ENCODE peak calls at places on chromosomes 13 and 19, in five cellular contexts. One of them, this sample, is unnamed.

GRCh38 chr13:25204843-25205242 is 32.8 kb upstream of the AMER2 start:
- DNase-seq in ascending aorta: no peak
- DNase-seq in RWPE1: no peak
- DNase-seq in right atrium auricular region: no peak
- DNase-seq in tibial nerve: no peak
- DNase-seq in this sample: no peak

GRCh38 chr13:43114504-43114903 is 91.1 kb downstream of the DNAJC15 start:
- DNase-seq in tibial nerve: no peak
- DNase-seq in ascending aorta: no peak
- DNase-seq in RWPE1: no peak
- DNase-seq in right atrium auricular region: no peak
- DNase-seq in this sample: no peak

GRCh38 chr13:65034266-65034665 is 2195.9 kb downstream of the PCDH9 start:
- DNase-seq in tibial nerve: no peak
- DNase-seq in right atrium auricular region: no peak
- DNase-seq in RWPE1: no peak
- DNase-seq in ascending aorta: no peak
- DNase-seq in this sample: no peak

GRCh38 chr19:16814526-16815100 is 14.6 kb upstream of the SIN3B start:
- DNase-seq in RWPE1: no peak
- DNase-seq in tibial nerve: no peak
- DNase-seq in ascending aorta: no peak
- DNase-seq in right atrium auricular region: no peak
- DNase-seq in this sample: no peak

GRCh38 chr13:77422724-77423123 is 95.8 kb upstream of the MYCBP2 start:
- DNase-seq in tibial nerve: no peak
- DNase-seq in right atrium auricular region: no peak
- DNase-seq in ascending aorta: no peak
- DNase-seq in RWPE1: no peak
- DNase-seq in this sample: no peak

GRCh38 chr19:31943305-31943704 is 402.1 kb upstream of the ZNF507 start:
- DNase-seq in RWPE1: no peak
- DNase-seq in ascending aorta: no peak
- DNase-seq in right atrium auricular region: no peak
- DNase-seq in tibial nerve: no peak
- DNase-seq in this sample: no peak

GRCh38 chr13:44573071-44573470 is 3.1 kb downstream of the TSC22D1 start:
- DNase-seq in tibial nerve: no peak
- DNase-seq in RWPE1: no peak
- DNase-seq in ascending aorta: no peak
- DNase-seq in right atrium auricular region: no peak
- DNase-seq in this sample: no peak

GRCh38 chr19:23996549-23996948 is 81.9 kb downstream of the ZNF726 start:
- DNase-seq in right atrium auricular region: no peak
- DNase-seq in ascending aorta: no peak
- DNase-seq in tibial nerve: no peak
- DNase-seq in RWPE1: no peak
- DNase-seq in this sample: no peak

GRCh38 chr19:53254451-53255341 is at the start of gene ZNF677:
- DNase-seq in right atrium auricular region: peak
- DNase-seq in RWPE1: peak
- DNase-seq in ascending aorta: peak
- DNase-seq in tibial nerve: peak
- DNase-seq in this sample: peak

GRCh38 chr19:46863818-46864629 is 3.2 kb downstream of the ARHGAP35 start:
- DNase-seq in RWPE1: peak
- DNase-seq in ascending aorta: no peak
- DNase-seq in right atrium auricular region: no peak
- DNase-seq in tibial nerve: no peak
- DNase-seq in this sample: no peak

GRCh38 chr19:8005534-8006256 is at the start of gene ELAVL1:
- DNase-seq in ascending aorta: peak
- DNase-seq in RWPE1: peak
- DNase-seq in right atrium auricular region: peak
- DNase-seq in tibial nerve: peak
- DNase-seq in this sample: peak

GRCh38 chr19:50554212-50554611 is 14.0 kb downstream of the LRRC4B start:
- DNase-seq in right atrium auricular region: no peak
- DNase-seq in tibial nerve: no peak
- DNase-seq in ascending aorta: no peak
- DNase-seq in RWPE1: no peak
- DNase-seq in this sample: no peak

GRCh38 chr19:18500376-18500775 is 21.5 kb downstream of the ELL start:
- DNase-seq in RWPE1: no peak
- DNase-seq in tibial nerve: no peak
- DNase-seq in ascending aorta: no peak
- DNase-seq in right atrium auricular region: no peak
- DNase-seq in this sample: no peak

GRCh38 chr13:110475550-110476219 is 85.8 kb downstream of the RAB20 start:
- DNase-seq in tibial nerve: no peak
- DNase-seq in ascending aorta: no peak
- DNase-seq in RWPE1: no peak
- DNase-seq in right atrium auricular region: no peak
- DNase-seq in this sample: no peak

GRCh38 chr13:47832458-47832972 is 168.6 kb downstream of the SUCLA2 start:
- DNase-seq in ascending aorta: no peak
- DNase-seq in tibial nerve: no peak
- DNase-seq in RWPE1: no peak
- DNase-seq in right atrium auricular region: no peak
- DNase-seq in this sample: no peak

GRCh38 chr13:109803822-109804221 is 17.4 kb upstream of the IRS2 start:
- DNase-seq in right atrium auricular region: no peak
- DNase-seq in tibial nerve: no peak
- DNase-seq in ascending aorta: no peak
- DNase-seq in RWPE1: no peak
- DNase-seq in this sample: no peak

GRCh38 chr13:79631260-79631659 is 150.3 kb downstream of the NDFIP2 start:
- DNase-seq in RWPE1: peak
- DNase-seq in ascending aorta: no peak
- DNase-seq in tibial nerve: no peak
- DNase-seq in right atrium auricular region: no peak
- DNase-seq in this sample: no peak

GRCh38 chr19:55246462-55247451 is 12.1 kb downstream of the PPP6R1 start:
- DNase-seq in right atrium auricular region: no peak
- DNase-seq in ascending aorta: no peak
- DNase-seq in tibial nerve: no peak
- DNase-seq in RWPE1: no peak
- DNase-seq in this sample: no peak

GRCh38 chr19:10335149-10336053 is 2.1 kb upstream of the RAVER1 start:
- DNase-seq in RWPE1: no peak
- DNase-seq in ascending aorta: no peak
- DNase-seq in tibial nerve: no peak
- DNase-seq in right atrium auricular region: no peak
- DNase-seq in this sample: no peak

GRCh38 chr19:17777840-17778620 is 16.9 kb upstream of the B3GNT3 start:
- DNase-seq in ascending aorta: no peak
- DNase-seq in tibial nerve: no peak
- DNase-seq in RWPE1: peak
- DNase-seq in right atrium auricular region: no peak
- DNase-seq in this sample: no peak

GRCh38 chr13:29648760-29649159 is 53.3 kb upstream of the SLC7A1 start:
- DNase-seq in ascending aorta: no peak
- DNase-seq in tibial nerve: no peak
- DNase-seq in RWPE1: no peak
- DNase-seq in right atrium auricular region: no peak
- DNase-seq in this sample: no peak

GRCh38 chr19:5138606-5139594 is 170.0 kb downstream of the KDM4B start:
- DNase-seq in RWPE1: no peak
- DNase-seq in tibial nerve: no peak
- DNase-seq in ascending aorta: no peak
- DNase-seq in right atrium auricular region: no peak
- DNase-seq in this sample: no peak

GRCh38 chr13:60210510-60211065 is 46.9 kb upstream of the DIAPH3 start:
- DNase-seq in ascending aorta: no peak
- DNase-seq in RWPE1: no peak
- DNase-seq in right atrium auricular region: no peak
- DNase-seq in tibial nerve: no peak
- DNase-seq in this sample: no peak

GRCh38 chr19:46748325-46749109 is 2.3 kb upstream of the STRN4 start:
- DNase-seq in right atrium auricular region: no peak
- DNase-seq in tibial nerve: peak
- DNase-seq in ascending aorta: no peak
- DNase-seq in RWPE1: no peak
- DNase-seq in this sample: no peak

GRCh38 chr13:61770697-61771096 is 355.0 kb upstream of the PCDH20 start:
- DNase-seq in RWPE1: no peak
- DNase-seq in tibial nerve: no peak
- DNase-seq in right atrium auricular region: no peak
- DNase-seq in ascending aorta: no peak
- DNase-seq in this sample: no peak

GRCh38 chr19:50377517-50377916 is 1.3 kb downstream of the NR1H2 start:
- DNase-seq in ascending aorta: no peak
- DNase-seq in right atrium auricular region: no peak
- DNase-seq in RWPE1: no peak
- DNase-seq in tibial nerve: no peak
- DNase-seq in this sample: no peak

GRCh38 chr19:36460046-36460445 is 29.3 kb downstream of the ZNF566 start:
- DNase-seq in tibial nerve: no peak
- DNase-seq in RWPE1: no peak
- DNase-seq in right atrium auricular region: no peak
- DNase-seq in ascending aorta: no peak
- DNase-seq in this sample: no peak

GRCh38 chr13:33349314-33349995 is 63.9 kb upstream of the STARD13 start:
- DNase-seq in tibial nerve: no peak
- DNase-seq in right atrium auricular region: no peak
- DNase-seq in ascending aorta: peak
- DNase-seq in RWPE1: no peak
- DNase-seq in this sample: no peak

GRCh38 chr19:1112254-1113208 is 8.7 kb downstream of the GPX4 start:
- DNase-seq in tibial nerve: peak
- DNase-seq in ascending aorta: no peak
- DNase-seq in RWPE1: no peak
- DNase-seq in right atrium auricular region: no peak
- DNase-seq in this sample: no peak

GRCh38 chr13:76820759-76821158 is 65.4 kb downstream of the KCTD12 start:
- DNase-seq in tibial nerve: peak
- DNase-seq in RWPE1: no peak
- DNase-seq in right atrium auricular region: peak
- DNase-seq in ascending aorta: no peak
- DNase-seq in this sample: no peak

GRCh38 chr19:4694211-4694987 is 24.3 kb upstream of the MYDGF start:
- DNase-seq in ascending aorta: no peak
- DNase-seq in right atrium auricular region: peak
- DNase-seq in tibial nerve: no peak
- DNase-seq in RWPE1: peak
- DNase-seq in this sample: peak

GRCh38 chr13:78680064-78680463 is 21.1 kb upstream of the OBI1 start:
- DNase-seq in right atrium auricular region: no peak
- DNase-seq in ascending aorta: no peak
- DNase-seq in tibial nerve: no peak
- DNase-seq in RWPE1: no peak
- DNase-seq in this sample: no peak

GRCh38 chr13:95822303-95822702 is 145.4 kb downstream of the DNAJC3 start:
- DNase-seq in RWPE1: no peak
- DNase-seq in right atrium auricular region: no peak
- DNase-seq in ascending aorta: no peak
- DNase-seq in tibial nerve: no peak
- DNase-seq in this sample: no peak

GRCh38 chr13:81051873-81052272 is 710.9 kb upstream of the SPRY2 start:
- DNase-seq in RWPE1: no peak
- DNase-seq in ascending aorta: no peak
- DNase-seq in tibial nerve: no peak
- DNase-seq in right atrium auricular region: no peak
- DNase-seq in this sample: no peak

GRCh38 chr13:52051400-52051799 is 26.9 kb downstream of the UTP14C start:
- DNase-seq in RWPE1: no peak
- DNase-seq in ascending aorta: no peak
- DNase-seq in right atrium auricular region: no peak
- DNase-seq in tibial nerve: no peak
- DNase-seq in this sample: no peak

GRCh38 chr13:52043675-52044074 is 19.2 kb downstream of the UTP14C start:
- DNase-seq in right atrium auricular region: no peak
- DNase-seq in ascending aorta: no peak
- DNase-seq in tibial nerve: no peak
- DNase-seq in RWPE1: no peak
- DNase-seq in this sample: no peak

GRCh38 chr13:52047463-52047862 is 23.0 kb downstream of the UTP14C start:
- DNase-seq in RWPE1: no peak
- DNase-seq in ascending aorta: no peak
- DNase-seq in tibial nerve: no peak
- DNase-seq in right atrium auricular region: no peak
- DNase-seq in this sample: no peak

GRCh38 chr13:52053460-52053859 is 29.0 kb downstream of the UTP14C start:
- DNase-seq in ascending aorta: no peak
- DNase-seq in right atrium auricular region: no peak
- DNase-seq in RWPE1: peak
- DNase-seq in tibial nerve: no peak
- DNase-seq in this sample: no peak

GRCh38 chr13:52048516-52048915 is 24.0 kb downstream of the UTP14C start:
- DNase-seq in ascending aorta: no peak
- DNase-seq in RWPE1: no peak
- DNase-seq in right atrium auricular region: no peak
- DNase-seq in tibial nerve: no peak
- DNase-seq in this sample: no peak
- H3K27ac ChIP-seq in ascending aorta: no peak
- H3K27ac ChIP-seq in RWPE1: no peak
- H3K27ac ChIP-seq in right atrium auricular region: no peak
- H3K27ac ChIP-seq in tibial nerve: no peak
- H3K27ac ChIP-seq in this sample: no peak

GRCh38 chr19:12244370-12244769 is 50.3 kb downstream of the ZNF44 start:
- DNase-seq in ascending aorta: no peak
- DNase-seq in RWPE1: no peak
- DNase-seq in right atrium auricular region: no peak
- DNase-seq in tibial nerve: no peak
- DNase-seq in this sample: no peak
- TF ChIP-seq CTCF in ascending aorta: no peak
- TF ChIP-seq CTCF in RWPE1: no peak
- TF ChIP-seq CTCF in right atrium auricular region: no peak
- TF ChIP-seq CTCF in tibial nerve: no peak
- TF ChIP-seq CTCF in this sample: no peak

GRCh38 chr19:2587001-2587719 is 111.2 kb downstream of the GADD45B start:
- DNase-seq in tibial nerve: no peak
- DNase-seq in right atrium auricular region: no peak
- DNase-seq in ascending aorta: no peak
- DNase-seq in RWPE1: no peak
- DNase-seq in this sample: no peak
- H3K27ac ChIP-seq in tibial nerve: peak
- H3K27ac ChIP-seq in right atrium auricular region: peak
- H3K27ac ChIP-seq in ascending aorta: peak
- H3K27ac ChIP-seq in RWPE1: no peak
- H3K27ac ChIP-seq in this sample: peak

GRCh38 chr13:113955691-113956090 is 18.2 kb downstream of the C13orf46 start:
- DNase-seq in RWPE1: no peak
- DNase-seq in ascending aorta: no peak
- DNase-seq in right atrium auricular region: no peak
- DNase-seq in tibial nerve: no peak
- DNase-seq in this sample: no peak

GRCh38 chr13:113953561-113953960 is 20.3 kb downstream of the C13orf46 start:
- DNase-seq in ascending aorta: no peak
- DNase-seq in tibial nerve: no peak
- DNase-seq in RWPE1: no peak
- DNase-seq in right atrium auricular region: no peak
- DNase-seq in this sample: no peak

GRCh38 chr13:113955235-113955634 is 18.6 kb downstream of the C13orf46 start:
- DNase-seq in RWPE1: no peak
- DNase-seq in right atrium auricular region: no peak
- DNase-seq in tibial nerve: no peak
- DNase-seq in ascending aorta: no peak
- DNase-seq in this sample: no peak

GRCh38 chr13:113952983-113953520 is 20.8 kb downstream of the C13orf46 start:
- DNase-seq in right atrium auricular region: no peak
- DNase-seq in tibial nerve: no peak
- DNase-seq in RWPE1: no peak
- DNase-seq in ascending aorta: no peak
- DNase-seq in this sample: no peak

GRCh38 chr13:113954046-113954841 is 19.6 kb downstream of the C13orf46 start:
- DNase-seq in ascending aorta: no peak
- DNase-seq in RWPE1: no peak
- DNase-seq in right atrium auricular region: no peak
- DNase-seq in tibial nerve: no peak
- DNase-seq in this sample: no peak
- TF ChIP-seq CTCF in ascending aorta: no peak
- TF ChIP-seq CTCF in RWPE1: no peak
- TF ChIP-seq CTCF in right atrium auricular region: no peak
- TF ChIP-seq CTCF in tibial nerve: no peak
- TF ChIP-seq CTCF in this sample: no peak

This sample was measured in dorsolateral prefrontal cortex.